ENCODE peak calls at places on chromosomes 5 and 9, in four cellular contexts. K, Y, P and R are unnamed samples. For H3K4me1 and H3K36me3, the result is how much of the 10 kb centered on the place peaks cover.

GRCh38 chr5:124773291-124774001 is 27.0 kb upstream of the ZNF608 start:
- DNase-seq in K (no peak), Y (no peak), P (no peak), R (no peak)

GRCh38 chr5:33371660-33372059 is 69.1 kb upstream of the TARS1 start:
- DNase-seq in K (no peak), Y (no peak), P (no peak), R (no peak)

GRCh38 chr5:172525633-172526360 is 71.5 kb upstream of the SH3PXD2B start:
- DNase-seq in K (no peak), Y (no peak), P (peak), R (no peak)

GRCh38 chr5:129358069-129358468 is 102.0 kb upstream of the ADAMTS19 start:
- DNase-seq in K (no peak), Y (no peak), P (no peak), R (no peak)

GRCh38 chr9:76423216-76424177 is 29.3 kb upstream of the RFK start:
- DNase-seq in K (no peak), Y (no peak), P (no peak), R (no peak)

GRCh38 chr9:116074658-116075057 is 78.9 kb upstream of the PAPPA start:
- DNase-seq in K (no peak), Y (no peak), P (no peak), R (no peak)

GRCh38 chr9:23824241-23825142 is 1.5 kb downstream of the ELAVL2 start:
- DNase-seq in K (no peak), Y (no peak), P (no peak), R (no peak)

GRCh38 chr5:58904737-58905136 is 321.9 kb downstream of the RAB3C start:
- DNase-seq in K (no peak), Y (no peak), P (no peak), R (no peak)

GRCh38 chr5:145362261-145362660 is 472.9 kb downstream of the PRELID2 start:
- DNase-seq in K (no peak), Y (no peak), P (no peak), R (no peak)

DNA sequence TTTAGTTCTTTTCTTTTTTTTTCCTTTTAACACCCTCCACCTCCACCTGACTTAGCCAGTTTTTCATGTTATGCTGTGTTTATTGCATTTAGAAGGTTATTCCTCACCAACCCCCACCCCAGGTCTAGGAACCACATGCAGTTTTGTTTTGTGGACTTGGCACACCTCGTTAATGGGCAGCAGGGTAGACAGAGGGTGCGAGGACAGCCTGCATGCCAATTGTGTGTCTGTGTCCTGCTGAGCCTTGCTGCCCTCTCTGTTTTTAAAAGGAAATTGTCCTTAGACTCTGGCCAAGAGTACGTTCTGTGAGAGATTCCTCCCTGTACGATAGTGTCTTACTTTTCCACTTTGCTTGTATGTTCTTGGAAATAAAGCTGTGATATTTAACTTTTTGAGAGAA is 13.9 kb downstream of the PIK3R1 start:
- DNase-seq in K (no peak), Y (no peak), P (no peak), R (no peak)
- H3K4me1 ChIP-seq in K (under half), Y (half or more), P (half or more), R (half or more)

DNA sequence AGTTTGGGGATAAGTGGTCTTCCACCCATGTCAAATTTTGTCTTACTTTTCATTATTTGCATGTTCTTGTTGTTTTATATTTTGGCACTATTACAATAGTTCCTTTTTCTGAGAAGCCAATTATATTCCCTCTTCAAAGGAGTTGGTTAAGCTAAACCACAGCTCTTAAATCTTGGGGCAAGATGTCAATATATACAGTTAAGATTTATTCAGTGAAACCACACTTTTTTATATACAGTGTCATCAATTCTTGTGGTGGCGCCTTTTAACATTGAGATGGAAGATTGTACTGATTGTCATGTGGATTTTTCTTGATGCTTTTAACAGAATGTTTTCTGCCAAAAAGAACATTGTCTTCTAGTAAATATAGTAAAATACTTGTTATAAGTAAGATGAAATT is 104.1 kb downstream of the MTREX start:
- DNase-seq in K (no peak), Y (no peak), P (no peak), R (no peak)
- H3K36me3 ChIP-seq in K (under half), Y (under half), P (under half), R (under half)

GRCh38 chr5:179697108-179697507 is 1.7 kb upstream of the CANX start:
- DNase-seq in K (no peak), Y (no peak), P (no peak), R (no peak)

GRCh38 chr5:179696605-179697004 is 2.2 kb upstream of the CANX start:
- DNase-seq in K (no peak), Y (no peak), P (no peak), R (no peak)

GRCh38 chr5:179699640-179700298 is 1.0 kb downstream of the CANX start:
- DNase-seq in K (peak), Y (peak), P (no peak), R (no peak)

GRCh38 chr5:179698935-179699639 is at the start of gene CANX:
- DNase-seq in K (no peak), Y (no peak), P (no peak), R (no peak)

DNA sequence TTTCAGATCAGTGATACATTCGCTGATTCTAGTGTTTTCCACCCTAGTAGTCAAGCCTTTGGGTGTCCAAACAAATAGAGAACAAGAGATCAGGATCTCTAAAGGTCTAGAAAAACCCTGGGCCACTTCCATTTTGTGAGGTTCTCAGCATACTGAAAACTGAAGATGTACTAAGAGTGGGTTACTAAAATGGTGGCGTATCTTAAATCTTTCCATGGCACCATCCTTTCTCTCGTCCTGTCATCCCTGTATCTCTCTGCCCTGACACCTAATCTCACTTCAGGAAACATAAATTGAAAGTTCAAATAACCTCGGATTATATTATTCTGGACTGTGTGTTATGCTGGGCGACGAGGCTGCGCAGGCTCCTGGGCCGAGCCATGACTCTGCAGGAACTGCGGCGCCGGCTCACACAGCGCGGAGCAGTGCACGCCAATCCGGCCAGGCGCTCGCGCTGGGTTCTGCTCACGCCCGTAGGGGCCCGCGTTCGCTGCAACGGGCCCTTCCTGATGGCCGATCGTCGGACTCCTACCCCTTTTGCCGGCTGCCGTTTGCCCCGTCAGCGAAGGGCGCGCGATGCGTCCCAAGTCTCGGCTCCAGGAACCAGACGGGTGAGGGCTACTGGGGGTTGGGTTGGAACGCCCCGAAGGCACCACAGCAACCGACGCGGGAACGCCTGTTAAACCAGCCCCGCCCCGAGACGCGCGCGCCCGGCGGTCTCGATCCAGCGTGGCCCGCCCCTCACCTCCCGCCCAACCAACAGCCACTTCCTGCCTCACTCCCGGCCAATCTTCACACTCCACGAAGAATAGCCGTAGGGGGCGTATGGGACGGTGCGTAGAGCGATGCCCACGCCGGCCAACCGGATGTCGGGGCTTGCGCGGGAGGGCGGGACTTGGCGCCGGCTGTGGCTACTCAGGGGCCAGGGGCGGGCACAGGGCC is 503 bp upstream of the CANX start:
- DNase-seq in K (peak), Y (peak), P (peak), R (peak)
- TF ChIP-seq CTCF in K (no peak), Y (no peak), P (no peak), R (peak)

GRCh38 chr5:134555223-134555790 is 29.8 kb downstream of the JADE2 start:
- DNase-seq in K (no peak), Y (no peak), P (no peak), R (no peak)
- H3K4me1 ChIP-seq in K (under half), Y (half or more), P (under half), R (under half)